ENCODE peak calls at places on chromosomes 7 and 10, in nine cellular contexts. Z is AG09309; H is activated naive CD8-positive, alpha-beta T cell treated with anti-CD3 and anti-CD28 coated beads for 36 hours; P is fibroblast of lung; Q is stimulated activated CD4-positive, alpha-beta T cell treated with anti-CD3 and anti-CD28 coated beads, Interleukin-4, amount 100 ng/mL, for 1 hour; T is GM12891; L is Calu3; I is hepatocyte; V is cardiac fibroblast. D is an unnamed sample.

GRCh38 chr7:30468791-30469190 is 9.8 kb downstream of the NOD1 start:
- DNase-seq in I (peak), Q (no peak), H (no peak), P (no peak), L (no peak), Z (peak), V (peak), T (no peak), D (no peak)

GRCh38 chr10:78462221-78462620 is 428.6 kb downstream of the RPS24 start:
- DNase-seq in P (peak), V (no peak), I (no peak), Z (no peak), T (no peak), Q (no peak), L (no peak), H (no peak), D (no peak)

GRCh38 chr7:29479606-29480200 is 83.9 kb upstream of the PRR15 start:
- DNase-seq in T (no peak), P (no peak), H (no peak), I (no peak), L (no peak), Q (no peak), V (peak), Z (no peak), D (no peak)

GRCh38 chr7:132742152-132742551 is 165.9 kb upstream of the PLXNA4 start:
- DNase-seq in I (no peak), P (peak), T (no peak), Z (peak), V (peak), L (peak), H (no peak), Q (no peak), D (no peak)

GRCh38 chr7:80070391-80070790 is 64.2 kb upstream of the GNAI1 start:
- DNase-seq in Q (no peak), P (peak), V (peak), T (no peak), H (no peak), I (no peak), L (no peak), Z (no peak), D (no peak)

GRCh38 chr10:71126432-71126831 is 85.9 kb upstream of the UNC5B start:
- DNase-seq in L (no peak), I (peak), P (no peak), H (no peak), T (no peak), V (no peak), Z (no peak), Q (no peak), D (no peak)

GRCh38 chr10:27783660-27784059 is 38.0 kb upstream of the MKX start:
- DNase-seq in P (peak), Z (peak), V (peak), Q (peak), L (peak), I (peak), H (peak), T (no peak), D (no peak)

GRCh38 chr10:47366056-47366631 is 17.9 kb downstream of the ZNF488 start:
- DNase-seq in Q (no peak), T (no peak), V (no peak), I (no peak), H (no peak), L (no peak), P (no peak), Z (no peak), D (no peak)

GRCh38 chr10:113961261-113961938 is 82.3 kb upstream of the ADRB1 start:
- DNase-seq in V (no peak), T (no peak), Z (no peak), L (no peak), I (peak), H (peak), P (no peak), Q (peak), D (no peak)

GRCh38 chr7:131896189-131896855 is 339.9 kb upstream of the PODXL start:
- DNase-seq in V (no peak), P (peak), L (no peak), H (no peak), Q (no peak), I (no peak), Z (no peak), T (no peak), D (no peak)

GRCh38 chr10:132631348-132631735 is 93.8 kb downstream of the INPP5A start:
- DNase-seq in V (peak), Q (no peak), P (peak), T (no peak), Z (no peak), H (no peak), L (no peak), I (no peak), D (no peak)

GRCh38 chr10:118449521-118449920 is 107.4 kb upstream of the FAM204A start:
- DNase-seq in Z (no peak), L (no peak), P (no peak), V (no peak), T (no peak), Q (no peak), H (no peak), I (no peak), D (no peak)

GRCh38 chr7:6654113-6654841 is 17.2 kb downstream of the ZNF316 start:
- DNase-seq in V (no peak), T (peak), L (no peak), H (no peak), Z (no peak), Q (no peak), I (no peak), P (no peak), D (no peak)

GRCh38 chr10:21264271-21264670 is 261.2 kb downstream of the SKIDA1 start:
- DNase-seq in P (peak), V (no peak), Q (no peak), H (no peak), Z (no peak), T (no peak), L (no peak), I (no peak), D (no peak)

GRCh38 chr7:9013940-9014339 is 580.5 kb downstream of the NXPH1 start:
- DNase-seq in L (no peak), Z (no peak), V (no peak), H (no peak), I (no peak), T (no peak), Q (no peak), P (no peak), D (no peak)

GRCh38 chr7:92595281-92595680 is 5.1 kb upstream of the FAM133B start:
- DNase-seq in Z (peak), I (no peak), T (no peak), L (no peak), P (peak), H (no peak), Q (no peak), V (no peak), D (no peak)

GRCh38 chr10:6200588-6201510 is 1.9 kb upstream of the PFKFB3 start:
- DNase-seq in L (no peak), V (no peak), Q (peak), P (peak), T (no peak), I (no peak), H (peak), Z (no peak), D (no peak)

GRCh38 chr10:42802889-42803288 is 20.3 kb downstream of the BMS1 start:
- DNase-seq in T (no peak), L (no peak), V (no peak), Z (no peak), Q (no peak), I (no peak), P (no peak), H (no peak), D (no peak)

GRCh38 chr10:117374506-117375359 is 507 bp downstream of the PDZD8 start:
- DNase-seq in Z (no peak), V (peak), H (peak), Q (peak), L (no peak), I (peak), P (peak), T (peak), D (peak)

GRCh38 chr10:102235598-102235920 is 5.8 kb downstream of the PITX3 start:
- DNase-seq in Z (no peak), T (no peak), P (peak), L (no peak), Q (no peak), V (no peak), I (no peak), H (no peak), D (no peak)

GRCh38 chr10:33109788-33110469 is 151.9 kb upstream of the ITGB1 start:
- DNase-seq in Q (no peak), V (no peak), T (no peak), L (no peak), P (peak), Z (no peak), I (no peak), H (no peak), D (no peak)

GRCh38 chr10:121368347-121369025 is 229.8 kb downstream of the FGFR2 start:
- DNase-seq in Q (no peak), V (no peak), H (no peak), I (peak), T (no peak), L (no peak), Z (no peak), P (no peak), D (no peak)

GRCh38 chr10:24444337-24444736 is 235.4 kb downstream of the KIAA1217 start:
- DNase-seq in H (no peak), Q (no peak), L (no peak), Z (no peak), T (no peak), P (peak), V (no peak), I (no peak), D (no peak)

GRCh38 chr7:5613607-5614006 is 167.9 kb downstream of the RNF216 start:
- DNase-seq in V (no peak), Q (no peak), H (no peak), T (no peak), L (no peak), I (no peak), P (no peak), Z (no peak), D (no peak)

GRCh38 chr7:85030893-85031292 is 156.0 kb downstream of the SEMA3D start:
- DNase-seq in Q (no peak), H (no peak), P (peak), T (no peak), V (peak), L (no peak), Z (peak), I (peak), D (no peak)

GRCh38 chr10:23445591-23445990 is 6.7 kb downstream of the OTUD1 start:
- DNase-seq in P (no peak), V (no peak), Z (no peak), H (no peak), I (no peak), L (no peak), Q (no peak), T (no peak), D (no peak)

GRCh38 chr10:1591045-1591444 is 146.3 kb downstream of the ADARB2 start:
- DNase-seq in H (no peak), I (no peak), V (no peak), Q (no peak), P (no peak), Z (no peak), L (no peak), T (no peak), D (no peak)

GRCh38 chr7:101923276-101923985 is 106.0 kb downstream of the CUX1 start:
- DNase-seq in P (peak), V (peak), Q (no peak), I (no peak), H (no peak), T (no peak), L (no peak), Z (no peak), D (no peak)

GRCh38 chr10:71597821-71598498 is 121.6 kb downstream of the C10orf105 start:
- DNase-seq in Z (no peak), L (no peak), P (no peak), T (peak), Q (no peak), H (no peak), I (no peak), V (peak), D (no peak)

GRCh38 chr10:72170263-72170662 is 45.5 kb upstream of the ANAPC16 start:
- DNase-seq in L (peak), T (no peak), Z (no peak), H (no peak), V (no peak), Q (no peak), I (peak), P (peak), D (no peak)

GRCh38 chr10:33032354-33033254 is 74.6 kb upstream of the ITGB1 start:
- DNase-seq in V (peak), P (peak), Q (no peak), I (no peak), L (peak), T (no peak), Z (peak), H (no peak), D (no peak)

GRCh38 chr10:130074639-130075038 is 36.0 kb downstream of the C10orf143 start:
- DNase-seq in Z (no peak), Q (no peak), L (no peak), H (no peak), V (no peak), P (no peak), I (no peak), T (no peak), D (no peak)

GRCh38 chr10:4243651-4244050 is 458.6 kb upstream of the KLF6 start:
- DNase-seq in H (no peak), Q (no peak), L (peak), Z (peak), P (peak), I (peak), V (peak), T (no peak), D (no peak)

GRCh38 chr10:31467791-31468535 is 148.9 kb downstream of the ZEB1 start:
- DNase-seq in Z (no peak), H (no peak), P (peak), Q (no peak), V (peak), L (peak), T (no peak), I (peak), D (no peak)

GRCh38 chr7:120843121-120843520 is 14.8 kb downstream of the TSPAN12 start:
- DNase-seq in P (peak), V (no peak), L (no peak), I (no peak), H (no peak), Z (no peak), T (no peak), Q (no peak), D (no peak)

GRCh38 chr7:3154881-3155494 is 111.3 kb upstream of the CARD11 start:
- DNase-seq in I (peak), T (no peak), Z (peak), H (peak), P (peak), V (peak), L (peak), Q (peak), D (no peak)

D was measured in progenitor cell of endocrine pancreas.